ENCODE peak calls at places on chromosome 12, in eight cellular contexts. O is thyroid gland; K is A549; U is SJSA1; V is HEK293T; J is activated CD4-positive, CD25-positive, alpha-beta regulatory T cell; D is Right ventricle myocardium superior; G is activated naive CD8-positive, alpha-beta T cell treated with anti-CD3 and anti-CD28 coated beads for 36 hours. E is an unnamed sample.

GRCh38 chr12:120394483-120395367 is 25.8 kb upstream of the MSI1 start:
- DNase-seq in U (no peak), O (peak), G (no peak), K (no peak), D (no peak), J (no peak), V (no peak), E (no peak)

GRCh38 chr12:32482226-32482625 is 82.9 kb downstream of the FGD4 start:
- DNase-seq in K (no peak), V (no peak), O (no peak), D (no peak), U (no peak), G (no peak), J (no peak), E (no peak)

GRCh38 chr12:42447371-42447786 is 121.4 kb downstream of the PPHLN1 start:
- DNase-seq in K (no peak), V (no peak), O (peak), J (no peak), U (no peak), G (no peak), D (no peak), E (no peak)

GRCh38 chr12:57518920-57519757 is 1.2 kb downstream of the DDIT3 start:
- DNase-seq in O (peak), K (peak), U (peak), G (peak), D (peak), V (peak), J (no peak), E (peak)

GRCh38 chr12:119206348-119207075 is 27.8 kb downstream of the HSPB8 start:
- DNase-seq in D (no peak), K (no peak), O (no peak), J (no peak), V (no peak), G (no peak), U (no peak), E (no peak)

GRCh38 chr12:51323317-51323960 is 535 bp downstream of the BIN2 start:
- DNase-seq in O (no peak), V (no peak), G (peak), U (no peak), J (no peak), K (no peak), D (no peak), E (no peak)

GRCh38 chr12:104137175-104137901 is 672 bp downstream of the NFYB start:
- DNase-seq in J (peak), V (peak), U (peak), G (peak), K (peak), D (peak), O (peak), E (peak)

GRCh38 chr12:70005864-70006618 is 181.0 kb downstream of the MYRFL start:
- DNase-seq in D (no peak), O (no peak), G (no peak), U (no peak), J (no peak), K (no peak), V (no peak), E (no peak)

GRCh38 chr12:27869567-27869966 is 89.5 kb upstream of the MANSC4 start:
- DNase-seq in O (no peak), D (peak), V (no peak), J (no peak), G (no peak), U (no peak), K (no peak), E (peak)

GRCh38 chr12:47361389-47362031 is 281.8 kb upstream of the AMIGO2 start:
- DNase-seq in D (no peak), U (no peak), K (no peak), J (no peak), V (peak), O (no peak), G (peak), E (no peak)

GRCh38 chr12:57722716-57723629 is 15.6 kb downstream of the AGAP2 start:
- DNase-seq in J (no peak), G (no peak), U (peak), K (no peak), D (no peak), V (no peak), O (no peak), E (no peak)

GRCh38 chr12:107178776-107179175 is 85.4 kb upstream of the CRY1 start:
- DNase-seq in D (no peak), J (no peak), V (no peak), O (no peak), G (no peak), K (no peak), U (no peak), E (no peak)

GRCh38 chr12:8742501-8742900 is 44.7 kb downstream of the RIMKLB start:
- DNase-seq in O (no peak), J (no peak), U (no peak), V (no peak), K (no peak), G (no peak), D (no peak), E (peak)

GRCh38 chr12:108793756-108794441 is 62.6 kb upstream of the CORO1C start:
- DNase-seq in O (peak), G (no peak), V (no peak), U (no peak), D (peak), K (no peak), J (no peak), E (no peak)

GRCh38 chr12:88960213-88960878 is 380.1 kb upstream of the KITLG start:
- DNase-seq in D (no peak), U (no peak), J (no peak), G (no peak), K (no peak), O (no peak), V (no peak), E (peak)

GRCh38 chr12:9843416-9843815 is 16.1 kb downstream of the KLRF1 start:
- DNase-seq in D (no peak), K (no peak), G (no peak), J (no peak), U (no peak), O (no peak), V (no peak), E (no peak)